ENCODE peak calls at places on chromosomes 1 and 21, in ten cellular contexts. One of them, this sample, is unnamed.

GRCh38 chr21:44671911-44672310 is 5.2 kb upstream of the KRTAP12-2 start:
- DNase-seq in smooth muscle cell of the brain vasculature: no peak
- DNase-seq in GM10248: no peak
- DNase-seq in stimulated activated CD4-positive, alpha-beta T cell treated with anti-CD3 and anti-CD28 coated beads, Interleukin-4, amount 100 ng/mL, for 1 hour: no peak
- DNase-seq in caudate nucleus: no peak
- DNase-seq in T-helper 9 cell: no peak
- DNase-seq in NCI-H187: no peak
- DNase-seq in ELF-1: no peak
- DNase-seq in astrocyte of the cerebellum: no peak
- DNase-seq in choroid plexus epithelial cell: no peak
- DNase-seq in this sample: no peak

GRCh38 chr1:203681739-203682138 is 55.1 kb downstream of the ATP2B4 start:
- DNase-seq in NCI-H187: no peak
- DNase-seq in caudate nucleus: no peak
- DNase-seq in T-helper 9 cell: no peak
- DNase-seq in choroid plexus epithelial cell: no peak
- DNase-seq in astrocyte of the cerebellum: no peak
- DNase-seq in stimulated activated CD4-positive, alpha-beta T cell treated with anti-CD3 and anti-CD28 coated beads, Interleukin-4, amount 100 ng/mL, for 1 hour: no peak
- DNase-seq in GM10248: no peak
- DNase-seq in smooth muscle cell of the brain vasculature: no peak
- DNase-seq in ELF-1: no peak
- DNase-seq in this sample: no peak

GRCh38 chr1:117049857-117050256 is 10.3 kb upstream of the TTF2 start:
- DNase-seq in ELF-1: no peak
- DNase-seq in smooth muscle cell of the brain vasculature: no peak
- DNase-seq in T-helper 9 cell: no peak
- DNase-seq in NCI-H187: no peak
- DNase-seq in choroid plexus epithelial cell: no peak
- DNase-seq in caudate nucleus: no peak
- DNase-seq in stimulated activated CD4-positive, alpha-beta T cell treated with anti-CD3 and anti-CD28 coated beads, Interleukin-4, amount 100 ng/mL, for 1 hour: no peak
- DNase-seq in astrocyte of the cerebellum: no peak
- DNase-seq in GM10248: no peak
- DNase-seq in this sample: no peak

GRCh38 chr1:9960705-9961562 is 17.7 kb downstream of the NMNAT1 start:
- DNase-seq in stimulated activated CD4-positive, alpha-beta T cell treated with anti-CD3 and anti-CD28 coated beads, Interleukin-4, amount 100 ng/mL, for 1 hour: no peak
- DNase-seq in caudate nucleus: no peak
- DNase-seq in ELF-1: peak
- DNase-seq in T-helper 9 cell: no peak
- DNase-seq in smooth muscle cell of the brain vasculature: no peak
- DNase-seq in NCI-H187: peak
- DNase-seq in GM10248: peak
- DNase-seq in astrocyte of the cerebellum: no peak
- DNase-seq in choroid plexus epithelial cell: peak
- DNase-seq in this sample: no peak

GRCh38 chr1:156860113-156860638 is 489 bp upstream of the NTRK1 start:
- DNase-seq in caudate nucleus: no peak
- DNase-seq in choroid plexus epithelial cell: peak
- DNase-seq in GM10248: peak
- DNase-seq in stimulated activated CD4-positive, alpha-beta T cell treated with anti-CD3 and anti-CD28 coated beads, Interleukin-4, amount 100 ng/mL, for 1 hour: peak
- DNase-seq in T-helper 9 cell: peak
- DNase-seq in astrocyte of the cerebellum: no peak
- DNase-seq in NCI-H187: peak
- DNase-seq in smooth muscle cell of the brain vasculature: no peak
- DNase-seq in ELF-1: peak
- DNase-seq in this sample: peak

GRCh38 chr1:40363721-40364120 is 9.8 kb upstream of the SMAP2 start:
- DNase-seq in T-helper 9 cell: no peak
- DNase-seq in ELF-1: peak
- DNase-seq in caudate nucleus: no peak
- DNase-seq in GM10248: peak
- DNase-seq in stimulated activated CD4-positive, alpha-beta T cell treated with anti-CD3 and anti-CD28 coated beads, Interleukin-4, amount 100 ng/mL, for 1 hour: no peak
- DNase-seq in smooth muscle cell of the brain vasculature: no peak
- DNase-seq in astrocyte of the cerebellum: no peak
- DNase-seq in choroid plexus epithelial cell: no peak
- DNase-seq in NCI-H187: no peak
- DNase-seq in this sample: no peak

GRCh38 chr1:156295391-156295947 is at the start of gene GLMP:
- DNase-seq in astrocyte of the cerebellum: peak
- DNase-seq in smooth muscle cell of the brain vasculature: no peak
- DNase-seq in ELF-1: peak
- DNase-seq in NCI-H187: peak
- DNase-seq in T-helper 9 cell: peak
- DNase-seq in caudate nucleus: peak
- DNase-seq in choroid plexus epithelial cell: peak
- DNase-seq in GM10248: peak
- DNase-seq in stimulated activated CD4-positive, alpha-beta T cell treated with anti-CD3 and anti-CD28 coated beads, Interleukin-4, amount 100 ng/mL, for 1 hour: peak
- DNase-seq in this sample: peak

GRCh38 chr21:34845521-34846213 is 176.9 kb downstream of the CLIC6 start:
- DNase-seq in caudate nucleus: no peak
- DNase-seq in stimulated activated CD4-positive, alpha-beta T cell treated with anti-CD3 and anti-CD28 coated beads, Interleukin-4, amount 100 ng/mL, for 1 hour: no peak
- DNase-seq in smooth muscle cell of the brain vasculature: peak
- DNase-seq in ELF-1: peak
- DNase-seq in NCI-H187: no peak
- DNase-seq in T-helper 9 cell: no peak
- DNase-seq in choroid plexus epithelial cell: peak
- DNase-seq in astrocyte of the cerebellum: peak
- DNase-seq in GM10248: peak
- DNase-seq in this sample: no peak

GRCh38 chr21:34986561-34987533 is 62.3 kb downstream of the RUNX1 start:
- DNase-seq in stimulated activated CD4-positive, alpha-beta T cell treated with anti-CD3 and anti-CD28 coated beads, Interleukin-4, amount 100 ng/mL, for 1 hour: peak
- DNase-seq in T-helper 9 cell: peak
- DNase-seq in ELF-1: peak
- DNase-seq in astrocyte of the cerebellum: peak
- DNase-seq in GM10248: peak
- DNase-seq in caudate nucleus: no peak
- DNase-seq in NCI-H187: no peak
- DNase-seq in smooth muscle cell of the brain vasculature: no peak
- DNase-seq in choroid plexus epithelial cell: peak
- DNase-seq in this sample: no peak

GRCh38 chr1:81757398-81758020 is 43.2 kb upstream of the ADGRL2 start:
- DNase-seq in ELF-1: no peak
- DNase-seq in NCI-H187: no peak
- DNase-seq in smooth muscle cell of the brain vasculature: no peak
- DNase-seq in GM10248: no peak
- DNase-seq in astrocyte of the cerebellum: no peak
- DNase-seq in caudate nucleus: no peak
- DNase-seq in T-helper 9 cell: no peak
- DNase-seq in stimulated activated CD4-positive, alpha-beta T cell treated with anti-CD3 and anti-CD28 coated beads, Interleukin-4, amount 100 ng/mL, for 1 hour: no peak
- DNase-seq in choroid plexus epithelial cell: no peak
- DNase-seq in this sample: no peak

GRCh38 chr21:43337901-43338655 is 88.9 kb downstream of the SIK1 start:
- DNase-seq in ELF-1: no peak
- DNase-seq in GM10248: no peak
- DNase-seq in NCI-H187: no peak
- DNase-seq in astrocyte of the cerebellum: no peak
- DNase-seq in stimulated activated CD4-positive, alpha-beta T cell treated with anti-CD3 and anti-CD28 coated beads, Interleukin-4, amount 100 ng/mL, for 1 hour: no peak
- DNase-seq in T-helper 9 cell: no peak
- DNase-seq in choroid plexus epithelial cell: no peak
- DNase-seq in smooth muscle cell of the brain vasculature: no peak
- DNase-seq in caudate nucleus: no peak
- DNase-seq in this sample: no peak

This sample was measured in Right ventricle myocardium inferior.